ENCODE peak calls at places on chromosomes 12 and 14, in five cellular contexts. Q is MM.1S, Z is body of pancreas, D is heart right ventricle, T is GM23248. F is an unnamed sample. For H3K4me1, the result is how much of the 10 kb centered on the place peaks cover.

GRCh38 chr14:99441157-99441870 is 39.3 kb downstream of the SETD3 start:
- DNase-seq in Q (no peak), Z (no peak), D (no peak), T (no peak), F (no peak)

GRCh38 chr14:93987376-93987775 is 9.7 kb upstream of the CCDC197 start:
- DNase-seq in Q (no peak), Z (no peak), D (no peak), T (no peak), F (no peak)

GRCh38 chr14:101977311-101978071 is 13.1 kb downstream of the DYNC1H1 start:
- DNase-seq in Q (no peak), Z (no peak), D (no peak), T (peak), F (no peak)

GRCh38 chr14:63727231-63727735 is 582 bp downstream of the SGPP1 start:
- DNase-seq in Q (no peak), Z (peak), D (peak), T (peak), F (peak)

GRCh38 chr12:54337280-54337842 is 12.4 kb downstream of the COPZ1 start:
- DNase-seq in Q (no peak), Z (peak), D (no peak), T (peak), F (no peak)

GRCh38 chr12:65311260-65311659 is 32.8 kb downstream of the MSRB3 start:
- DNase-seq in Q (no peak), Z (no peak), D (no peak), T (no peak), F (no peak)

GRCh38 chr12:90502070-90502469 is 452.9 kb downstream of the CCER1 start:
- DNase-seq in Q (no peak), Z (no peak), D (no peak), T (no peak), F (no peak)

GRCh38 chr12:27651201-27651600 is 45.0 kb upstream of the REP15 start:
- DNase-seq in Q (no peak), Z (no peak), D (no peak), T (peak), F (no peak)

GRCh38 chr14:70888151-70888499 is 19.1 kb upstream of the PCNX1 start:
- DNase-seq in Q (no peak), Z (no peak), D (no peak), T (no peak), F (no peak)

GRCh38 chr12:53602176-53602942 is 23.8 kb downstream of the ATF7 start:
- DNase-seq in Q (no peak), Z (no peak), D (no peak), T (no peak), F (no peak)

GRCh38 chr12:132343294-132343972 is 14.0 kb upstream of the GALNT9 start:
- DNase-seq in Q (no peak), Z (no peak), D (no peak), T (no peak), F (no peak)

GRCh38 chr12:52873832-52874572 is 25.2 kb upstream of the KRT78 start:
- DNase-seq in Q (no peak), Z (peak), D (peak), T (peak), F (peak)

GRCh38 chr12:68446896-68447806 is 115.0 kb upstream of the MDM1 start:
- DNase-seq in Q (peak), Z (no peak), D (no peak), T (peak), F (no peak)

GRCh38 chr12:118055144-118055557 is 5.8 kb downstream of the WSB2 start:
- DNase-seq in Q (peak), Z (peak), D (peak), T (peak), F (peak)

GRCh38 chr14:68888025-68888850 is 90.9 kb downstream of the ACTN1 start:
- DNase-seq in Q (no peak), Z (no peak), D (peak), T (no peak), F (no peak)

GRCh38 chr12:4355843-4356327 is 23.6 kb downstream of the FGF23 start:
- DNase-seq in Q (peak), Z (no peak), D (peak), T (peak), F (no peak)

GRCh38 chr12:46222642-46223041 is 46.2 kb downstream of the SLC38A1 start:
- DNase-seq in Q (no peak), Z (no peak), D (no peak), T (no peak), F (no peak)

GRCh38 chr12:51126297-51126696 is 42.9 kb upstream of the CSRNP2 start:
- DNase-seq in Q (peak), Z (no peak), D (no peak), T (no peak), F (no peak)

GRCh38 chr12:45235087-45236025 is 19.5 kb downstream of the ANO6 start:
- DNase-seq in Q (no peak), Z (peak), D (no peak), T (peak), F (no peak)

GRCh38 chr12:53452159-53453077 is 516 bp downstream of the PCBP2 start:
- DNase-seq in Q (peak), Z (peak), D (peak), T (peak), F (peak)

GRCh38 chr14:67477926-67478915 is 10.3 kb downstream of the TMEM229B start:
- DNase-seq in Q (no peak), Z (no peak), D (no peak), T (no peak), F (no peak)

GRCh38 chr14:56198438-56198837 is 80.2 kb downstream of the PELI2 start:
- DNase-seq in Q (no peak), Z (no peak), D (no peak), T (no peak), F (no peak)

GRCh38 chr12:66132408-66132807 is 1.9 kb upstream of the LLPH start:
- DNase-seq in Q (no peak), Z (no peak), D (peak), T (peak), F (no peak)

GRCh38 chr12:16618256-16618655 is 12.3 kb upstream of the LMO3 start:
- DNase-seq in Q (no peak), Z (no peak), D (no peak), T (no peak), F (no peak)

GRCh38 chr14:37145395-37145794 is 27.0 kb downstream of the SLC25A21 start:
- DNase-seq in Q (no peak), Z (no peak), D (no peak), T (peak), F (no peak)

GRCh38 chr12:4289334-4289878 is 15.8 kb downstream of the CCND2 start:
- DNase-seq in Q (no peak), Z (no peak), D (no peak), T (no peak), F (no peak)

GRCh38 chr12:22978962-22979361 is 354.0 kb downstream of the ETNK1 start:
- DNase-seq in Q (no peak), Z (no peak), D (no peak), T (peak), F (no peak)

GRCh38 chr12:46386877-46387629 is 14.5 kb upstream of the SLC38A2 start:
- DNase-seq in Q (peak), Z (peak), D (peak), T (peak), F (no peak)

GRCh38 chr14:64719601-64720000 is 15.4 kb downstream of the PLEKHG3 start:
- DNase-seq in Q (no peak), Z (no peak), D (no peak), T (no peak), F (no peak)

GRCh38 chr14:60760648-60761364 is 26.2 kb downstream of the MNAT1 start:
- DNase-seq in Q (no peak), Z (peak), D (no peak), T (no peak), F (no peak)

GRCh38 chr14:100761481-100761880 is 34.8 kb downstream of the DLK1 start:
- DNase-seq in Q (no peak), Z (no peak), D (no peak), T (peak), F (no peak)

DNA sequence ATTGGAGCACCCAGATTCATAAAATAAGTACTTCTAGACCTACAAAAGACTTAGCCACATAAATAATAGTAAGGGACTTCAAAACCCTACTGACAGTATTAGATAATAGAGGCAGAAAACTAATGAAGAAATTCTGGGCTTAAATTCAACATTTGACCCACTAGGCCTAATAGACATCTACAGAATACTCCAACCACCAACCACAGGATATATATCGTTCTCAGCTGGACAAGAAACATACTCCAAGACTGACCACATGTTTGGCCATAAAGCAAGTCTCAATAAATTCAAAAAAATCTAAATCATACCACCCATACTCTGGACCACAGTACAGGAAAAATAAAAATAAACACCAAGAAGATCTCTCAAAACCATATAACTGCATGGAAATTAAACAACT is 113.8 kb upstream of the CCDC175 start:
- DNase-seq in Q (no peak), Z (no peak), D (no peak), T (no peak), F (no peak)
- H3K4me1 ChIP-seq in Q (under half), Z (under half), D (under half), T (under half), F (under half)

GRCh38 chr12:120249875-120250795 is 15.4 kb downstream of the PXN start:
- DNase-seq in Q (no peak), Z (no peak), D (peak), T (peak), F (no peak)

GRCh38 chr12:120247621-120248030 is 17.9 kb downstream of the PXN start:
- DNase-seq in Q (no peak), Z (no peak), D (no peak), T (peak), F (no peak)

GRCh38 chr12:120249266-120249874 is 16.2 kb downstream of the PXN start:
- DNase-seq in Q (no peak), Z (no peak), D (peak), T (no peak), F (no peak)

GRCh38 chr12:120242971-120243699 is 22.4 kb downstream of the PXN start:
- DNase-seq in Q (no peak), Z (no peak), D (no peak), T (no peak), F (no peak)

DNA sequence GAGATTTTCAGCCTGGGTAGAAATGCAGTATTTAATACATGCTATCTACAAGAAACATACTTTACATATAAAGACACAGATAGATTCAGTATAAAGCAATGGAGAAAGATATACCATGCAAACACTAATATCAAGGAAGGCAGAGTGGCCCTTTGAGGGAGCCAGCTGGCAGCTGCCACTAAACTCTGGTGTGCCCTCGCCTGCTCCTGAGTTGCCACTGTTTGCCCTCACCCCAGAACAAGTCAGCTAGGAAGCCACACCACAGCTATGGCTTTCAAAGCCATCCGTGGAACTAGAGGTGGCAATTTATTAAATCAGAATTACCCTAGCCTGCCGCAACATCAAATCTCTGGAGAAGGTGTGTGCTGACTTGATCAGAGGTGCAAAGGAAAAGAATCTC is 18.3 kb downstream of the PXN start:
- DNase-seq in Q (no peak), Z (no peak), D (no peak), T (no peak), F (peak)
- H3K4me1 ChIP-seq in Q (under half), Z (under half), D (under half), T (half or more), F (half or more)

DNA sequence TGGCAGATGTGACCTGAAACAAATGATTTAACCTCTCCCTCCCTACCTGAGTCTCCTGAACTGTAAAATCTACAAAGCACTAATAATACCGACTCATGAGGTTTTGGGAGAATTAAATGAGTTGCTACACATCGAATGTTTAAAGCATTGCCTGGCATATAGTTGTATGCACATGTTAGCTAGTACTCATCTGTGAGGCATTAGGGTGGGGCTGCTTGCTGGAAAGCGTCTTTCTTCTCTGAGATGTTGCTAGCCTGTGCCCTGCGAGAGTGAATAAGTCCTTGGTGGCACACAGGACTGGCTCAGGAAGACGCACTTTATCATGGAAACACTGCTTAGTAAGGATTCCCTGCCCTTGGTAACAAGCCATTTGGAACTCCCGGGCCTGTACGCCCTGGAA is 6.1 kb downstream of the RAPGEF3 start:
- DNase-seq in Q (no peak), Z (no peak), D (no peak), T (peak), F (no peak)
- H3K4me1 ChIP-seq in Q (under half), Z (under half), D (under half), T (under half), F (half or more)

GRCh38 chr12:102053062-102053349 is 8.8 kb downstream of the WASHC3 start:
- DNase-seq in Q (no peak), Z (no peak), D (no peak), T (no peak), F (no peak)
- H3K4me1 ChIP-seq in Q (under half), Z (under half), D (under half), T (under half), F (under half)